ENCODE peak calls at places on chromosomes 3 and 15, in nine cellular contexts. One of them, this sample, is unnamed.

GRCh38 chr3:159239054-159239453 is 437.2 kb downstream of the MFSD1 start:
- DNase-seq in iPS-NIHi11: no peak
- DNase-seq in WTC11: no peak
- DNase-seq in activated CD8-positive, alpha-beta memory T cell treated with anti-CD3 and anti-CD28 coated beads, Interleukin-2, amount 50 U/mL, for 4 hours: no peak
- DNase-seq in lung microvascular endothelial cell: peak
- DNase-seq in DMS79 treated with DMSO at 0.1 percent for 48 hours: no peak
- DNase-seq in heart right ventricle: no peak
- DNase-seq in activated CD4-positive, alpha-beta T cell treated with anti-CD3 and anti-CD28 coated beads, Interleukin-2, amount 50 U/mL, for 48 hours: no peak
- DNase-seq in mammary epithelial cell: no peak
- DNase-seq in this sample: no peak

GRCh38 chr3:21795863-21796392 is 44.9 kb upstream of the ZNF385D start:
- DNase-seq in WTC11: no peak
- DNase-seq in DMS79 treated with DMSO at 0.1 percent for 48 hours: no peak
- DNase-seq in activated CD4-positive, alpha-beta T cell treated with anti-CD3 and anti-CD28 coated beads, Interleukin-2, amount 50 U/mL, for 48 hours: no peak
- DNase-seq in lung microvascular endothelial cell: no peak
- DNase-seq in iPS-NIHi11: no peak
- DNase-seq in heart right ventricle: no peak
- DNase-seq in activated CD8-positive, alpha-beta memory T cell treated with anti-CD3 and anti-CD28 coated beads, Interleukin-2, amount 50 U/mL, for 4 hours: no peak
- DNase-seq in mammary epithelial cell: no peak
- DNase-seq in this sample: no peak

GRCh38 chr3:138078096-138078495 is 37.3 kb downstream of the DZIP1L start:
- DNase-seq in heart right ventricle: no peak
- DNase-seq in iPS-NIHi11: no peak
- DNase-seq in activated CD4-positive, alpha-beta T cell treated with anti-CD3 and anti-CD28 coated beads, Interleukin-2, amount 50 U/mL, for 48 hours: no peak
- DNase-seq in DMS79 treated with DMSO at 0.1 percent for 48 hours: no peak
- DNase-seq in activated CD8-positive, alpha-beta memory T cell treated with anti-CD3 and anti-CD28 coated beads, Interleukin-2, amount 50 U/mL, for 4 hours: no peak
- DNase-seq in lung microvascular endothelial cell: no peak
- DNase-seq in mammary epithelial cell: peak
- DNase-seq in WTC11: no peak
- DNase-seq in this sample: no peak

GRCh38 chr3:81301230-81301629 is 460.2 kb downstream of the GBE1 start:
- DNase-seq in mammary epithelial cell: no peak
- DNase-seq in iPS-NIHi11: no peak
- DNase-seq in WTC11: no peak
- DNase-seq in lung microvascular endothelial cell: no peak
- DNase-seq in heart right ventricle: no peak
- DNase-seq in activated CD4-positive, alpha-beta T cell treated with anti-CD3 and anti-CD28 coated beads, Interleukin-2, amount 50 U/mL, for 48 hours: no peak
- DNase-seq in activated CD8-positive, alpha-beta memory T cell treated with anti-CD3 and anti-CD28 coated beads, Interleukin-2, amount 50 U/mL, for 4 hours: no peak
- DNase-seq in DMS79 treated with DMSO at 0.1 percent for 48 hours: no peak
- DNase-seq in this sample: no peak

GRCh38 chr3:197472151-197472550 is 83.6 kb downstream of the BDH1 start:
- DNase-seq in iPS-NIHi11: no peak
- DNase-seq in lung microvascular endothelial cell: no peak
- DNase-seq in activated CD4-positive, alpha-beta T cell treated with anti-CD3 and anti-CD28 coated beads, Interleukin-2, amount 50 U/mL, for 48 hours: no peak
- DNase-seq in heart right ventricle: no peak
- DNase-seq in DMS79 treated with DMSO at 0.1 percent for 48 hours: no peak
- DNase-seq in WTC11: no peak
- DNase-seq in mammary epithelial cell: no peak
- DNase-seq in activated CD8-positive, alpha-beta memory T cell treated with anti-CD3 and anti-CD28 coated beads, Interleukin-2, amount 50 U/mL, for 4 hours: no peak
- DNase-seq in this sample: no peak

GRCh38 chr15:35078221-35078915 is 6.7 kb downstream of the NANOGP8 start:
- DNase-seq in DMS79 treated with DMSO at 0.1 percent for 48 hours: no peak
- DNase-seq in heart right ventricle: no peak
- DNase-seq in iPS-NIHi11: peak
- DNase-seq in activated CD8-positive, alpha-beta memory T cell treated with anti-CD3 and anti-CD28 coated beads, Interleukin-2, amount 50 U/mL, for 4 hours: no peak
- DNase-seq in activated CD4-positive, alpha-beta T cell treated with anti-CD3 and anti-CD28 coated beads, Interleukin-2, amount 50 U/mL, for 48 hours: peak
- DNase-seq in WTC11: peak
- DNase-seq in lung microvascular endothelial cell: peak
- DNase-seq in mammary epithelial cell: peak
- DNase-seq in this sample: no peak

GRCh38 chr15:96144734-96145133 is 185.8 kb upstream of the NR2F2 start:
- DNase-seq in iPS-NIHi11: no peak
- DNase-seq in heart right ventricle: no peak
- DNase-seq in activated CD4-positive, alpha-beta T cell treated with anti-CD3 and anti-CD28 coated beads, Interleukin-2, amount 50 U/mL, for 48 hours: no peak
- DNase-seq in DMS79 treated with DMSO at 0.1 percent for 48 hours: no peak
- DNase-seq in WTC11: no peak
- DNase-seq in mammary epithelial cell: no peak
- DNase-seq in lung microvascular endothelial cell: no peak
- DNase-seq in activated CD8-positive, alpha-beta memory T cell treated with anti-CD3 and anti-CD28 coated beads, Interleukin-2, amount 50 U/mL, for 4 hours: no peak
- DNase-seq in this sample: no peak

GRCh38 chr3:196280689-196281463 is 6.7 kb downstream of the PCYT1A start:
- DNase-seq in mammary epithelial cell: peak
- DNase-seq in activated CD4-positive, alpha-beta T cell treated with anti-CD3 and anti-CD28 coated beads, Interleukin-2, amount 50 U/mL, for 48 hours: no peak
- DNase-seq in lung microvascular endothelial cell: no peak
- DNase-seq in DMS79 treated with DMSO at 0.1 percent for 48 hours: no peak
- DNase-seq in WTC11: no peak
- DNase-seq in iPS-NIHi11: no peak
- DNase-seq in activated CD8-positive, alpha-beta memory T cell treated with anti-CD3 and anti-CD28 coated beads, Interleukin-2, amount 50 U/mL, for 4 hours: no peak
- DNase-seq in heart right ventricle: no peak
- DNase-seq in this sample: no peak

GRCh38 chr3:159884661-159885402 is 103.8 kb upstream of the IL12A start:
- DNase-seq in iPS-NIHi11: peak
- DNase-seq in activated CD4-positive, alpha-beta T cell treated with anti-CD3 and anti-CD28 coated beads, Interleukin-2, amount 50 U/mL, for 48 hours: no peak
- DNase-seq in heart right ventricle: no peak
- DNase-seq in DMS79 treated with DMSO at 0.1 percent for 48 hours: peak
- DNase-seq in activated CD8-positive, alpha-beta memory T cell treated with anti-CD3 and anti-CD28 coated beads, Interleukin-2, amount 50 U/mL, for 4 hours: no peak
- DNase-seq in WTC11: no peak
- DNase-seq in lung microvascular endothelial cell: peak
- DNase-seq in mammary epithelial cell: no peak
- DNase-seq in this sample: peak

GRCh38 chr3:45366305-45366704 is 22.1 kb upstream of the LARS2 start:
- DNase-seq in activated CD8-positive, alpha-beta memory T cell treated with anti-CD3 and anti-CD28 coated beads, Interleukin-2, amount 50 U/mL, for 4 hours: no peak
- DNase-seq in iPS-NIHi11: no peak
- DNase-seq in DMS79 treated with DMSO at 0.1 percent for 48 hours: no peak
- DNase-seq in activated CD4-positive, alpha-beta T cell treated with anti-CD3 and anti-CD28 coated beads, Interleukin-2, amount 50 U/mL, for 48 hours: no peak
- DNase-seq in mammary epithelial cell: no peak
- DNase-seq in heart right ventricle: no peak
- DNase-seq in lung microvascular endothelial cell: no peak
- DNase-seq in WTC11: no peak
- DNase-seq in this sample: no peak

GRCh38 chr15:88255496-88256171 is 905 bp downstream of the NTRK3 start:
- DNase-seq in mammary epithelial cell: peak
- DNase-seq in activated CD4-positive, alpha-beta T cell treated with anti-CD3 and anti-CD28 coated beads, Interleukin-2, amount 50 U/mL, for 48 hours: no peak
- DNase-seq in DMS79 treated with DMSO at 0.1 percent for 48 hours: peak
- DNase-seq in activated CD8-positive, alpha-beta memory T cell treated with anti-CD3 and anti-CD28 coated beads, Interleukin-2, amount 50 U/mL, for 4 hours: no peak
- DNase-seq in heart right ventricle: no peak
- DNase-seq in iPS-NIHi11: peak
- DNase-seq in lung microvascular endothelial cell: peak
- DNase-seq in WTC11: peak
- DNase-seq in this sample: no peak

GRCh38 chr3:151282921-151283320 is 4.6 kb upstream of the P2RY14 start:
- DNase-seq in lung microvascular endothelial cell: peak
- DNase-seq in iPS-NIHi11: peak
- DNase-seq in WTC11: no peak
- DNase-seq in mammary epithelial cell: peak
- DNase-seq in activated CD8-positive, alpha-beta memory T cell treated with anti-CD3 and anti-CD28 coated beads, Interleukin-2, amount 50 U/mL, for 4 hours: no peak
- DNase-seq in DMS79 treated with DMSO at 0.1 percent for 48 hours: peak
- DNase-seq in heart right ventricle: no peak
- DNase-seq in activated CD4-positive, alpha-beta T cell treated with anti-CD3 and anti-CD28 coated beads, Interleukin-2, amount 50 U/mL, for 48 hours: no peak
- DNase-seq in this sample: peak

GRCh38 chr15:22845289-22845900 is 6.9 kb downstream of the NIPA2 start:
- DNase-seq in mammary epithelial cell: no peak
- DNase-seq in activated CD8-positive, alpha-beta memory T cell treated with anti-CD3 and anti-CD28 coated beads, Interleukin-2, amount 50 U/mL, for 4 hours: no peak
- DNase-seq in heart right ventricle: no peak
- DNase-seq in activated CD4-positive, alpha-beta T cell treated with anti-CD3 and anti-CD28 coated beads, Interleukin-2, amount 50 U/mL, for 48 hours: no peak
- DNase-seq in iPS-NIHi11: peak
- DNase-seq in DMS79 treated with DMSO at 0.1 percent for 48 hours: peak
- DNase-seq in WTC11: peak
- DNase-seq in lung microvascular endothelial cell: no peak
- DNase-seq in this sample: no peak

GRCh38 chr3:144394052-144394451 is 422.4 kb downstream of the DIPK2A start:
- DNase-seq in WTC11: no peak
- DNase-seq in heart right ventricle: no peak
- DNase-seq in DMS79 treated with DMSO at 0.1 percent for 48 hours: no peak
- DNase-seq in lung microvascular endothelial cell: no peak
- DNase-seq in activated CD4-positive, alpha-beta T cell treated with anti-CD3 and anti-CD28 coated beads, Interleukin-2, amount 50 U/mL, for 48 hours: no peak
- DNase-seq in mammary epithelial cell: peak
- DNase-seq in activated CD8-positive, alpha-beta memory T cell treated with anti-CD3 and anti-CD28 coated beads, Interleukin-2, amount 50 U/mL, for 4 hours: no peak
- DNase-seq in iPS-NIHi11: no peak
- DNase-seq in this sample: no peak

This sample was measured in MV-4-11.